ENCODE peak calls at places on chromosomes 2 and 18, in ten cellular contexts. One of them, this sample, is unnamed.

GRCh38 chr2:168315331-168316072 is 68.1 kb upstream of the STK39 start:
- DNase-seq in GM12865: no peak
- DNase-seq in pancreas: no peak
- DNase-seq in aorta: no peak
- DNase-seq in WTC11: no peak
- DNase-seq in hepatic stellate cell: no peak
- DNase-seq in AG09319: no peak
- DNase-seq in hypothalamus: no peak
- DNase-seq in cardiac muscle cell: no peak
- DNase-seq in hepatocyte: no peak
- DNase-seq in this sample: no peak

GRCh38 chr2:240965905-240966456 is 32.4 kb upstream of the SNED1 start:
- DNase-seq in aorta: no peak
- DNase-seq in AG09319: no peak
- DNase-seq in hepatocyte: no peak
- DNase-seq in hypothalamus: no peak
- DNase-seq in WTC11: no peak
- DNase-seq in hepatic stellate cell: no peak
- DNase-seq in pancreas: no peak
- DNase-seq in GM12865: no peak
- DNase-seq in cardiac muscle cell: no peak
- DNase-seq in this sample: no peak

GRCh38 chr2:13676269-13676668 is 956.2 kb upstream of the LRATD1 start:
- DNase-seq in AG09319: no peak
- DNase-seq in WTC11: no peak
- DNase-seq in GM12865: peak
- DNase-seq in hepatic stellate cell: no peak
- DNase-seq in hypothalamus: no peak
- DNase-seq in cardiac muscle cell: no peak
- DNase-seq in aorta: no peak
- DNase-seq in pancreas: no peak
- DNase-seq in hepatocyte: no peak
- DNase-seq in this sample: no peak

GRCh38 chr2:170509460-170510193 is 205.5 kb upstream of the SP5 start:
- DNase-seq in AG09319: no peak
- DNase-seq in cardiac muscle cell: no peak
- DNase-seq in hepatic stellate cell: no peak
- DNase-seq in GM12865: peak
- DNase-seq in aorta: no peak
- DNase-seq in hepatocyte: no peak
- DNase-seq in pancreas: no peak
- DNase-seq in WTC11: no peak
- DNase-seq in hypothalamus: no peak
- DNase-seq in this sample: no peak

GRCh38 chr2:7758065-7758759 is 841.0 kb downstream of the RNF144A start:
- DNase-seq in GM12865: peak
- DNase-seq in AG09319: peak
- DNase-seq in hypothalamus: no peak
- DNase-seq in WTC11: no peak
- DNase-seq in cardiac muscle cell: no peak
- DNase-seq in aorta: no peak
- DNase-seq in hepatocyte: no peak
- DNase-seq in pancreas: no peak
- DNase-seq in hepatic stellate cell: no peak
- DNase-seq in this sample: no peak

GRCh38 chr2:78351208-78351607 is 674.3 kb upstream of the REG3G start:
- DNase-seq in hepatocyte: peak
- DNase-seq in WTC11: no peak
- DNase-seq in hypothalamus: no peak
- DNase-seq in pancreas: no peak
- DNase-seq in aorta: no peak
- DNase-seq in hepatic stellate cell: no peak
- DNase-seq in cardiac muscle cell: no peak
- DNase-seq in AG09319: no peak
- DNase-seq in GM12865: no peak
- DNase-seq in this sample: no peak

GRCh38 chr2:25989154-25989553 is 6.9 kb upstream of the KIF3C start:
- DNase-seq in cardiac muscle cell: no peak
- DNase-seq in aorta: peak
- DNase-seq in GM12865: no peak
- DNase-seq in AG09319: no peak
- DNase-seq in WTC11: no peak
- DNase-seq in hepatic stellate cell: no peak
- DNase-seq in hepatocyte: no peak
- DNase-seq in hypothalamus: no peak
- DNase-seq in pancreas: no peak
- DNase-seq in this sample: no peak

GRCh38 chr18:67243799-67244587 is 272.5 kb downstream of the DSEL start:
- DNase-seq in hepatocyte: no peak
- DNase-seq in aorta: no peak
- DNase-seq in AG09319: no peak
- DNase-seq in cardiac muscle cell: peak
- DNase-seq in hepatic stellate cell: no peak
- DNase-seq in pancreas: no peak
- DNase-seq in hypothalamus: no peak
- DNase-seq in GM12865: no peak
- DNase-seq in WTC11: no peak
- DNase-seq in this sample: no peak

GRCh38 chr18:55510809-55511208 is 77.2 kb downstream of the TCF4 start:
- DNase-seq in hepatic stellate cell: no peak
- DNase-seq in hepatocyte: no peak
- DNase-seq in cardiac muscle cell: peak
- DNase-seq in GM12865: no peak
- DNase-seq in WTC11: no peak
- DNase-seq in AG09319: no peak
- DNase-seq in pancreas: no peak
- DNase-seq in aorta: no peak
- DNase-seq in hypothalamus: no peak
- DNase-seq in this sample: no peak

GRCh38 chr2:220147186-220147585 is 519.8 kb downstream of the SLC4A3 start:
- DNase-seq in hypothalamus: no peak
- DNase-seq in AG09319: no peak
- DNase-seq in hepatic stellate cell: no peak
- DNase-seq in aorta: no peak
- DNase-seq in pancreas: no peak
- DNase-seq in cardiac muscle cell: no peak
- DNase-seq in GM12865: no peak
- DNase-seq in WTC11: no peak
- DNase-seq in hepatocyte: no peak
- DNase-seq in this sample: no peak

GRCh38 chr2:46127176-46127575 is 170.0 kb upstream of the EPAS1 start:
- DNase-seq in hepatic stellate cell: no peak
- DNase-seq in hepatocyte: no peak
- DNase-seq in GM12865: no peak
- DNase-seq in cardiac muscle cell: no peak
- DNase-seq in hypothalamus: no peak
- DNase-seq in aorta: no peak
- DNase-seq in pancreas: no peak
- DNase-seq in AG09319: no peak
- DNase-seq in WTC11: no peak
- DNase-seq in this sample: no peak

GRCh38 chr2:205903549-205904129 is 182.3 kb downstream of the INO80D start:
- DNase-seq in AG09319: no peak
- DNase-seq in cardiac muscle cell: peak
- DNase-seq in pancreas: peak
- DNase-seq in hypothalamus: no peak
- DNase-seq in hepatocyte: peak
- DNase-seq in hepatic stellate cell: no peak
- DNase-seq in aorta: no peak
- DNase-seq in GM12865: peak
- DNase-seq in WTC11: peak
- DNase-seq in this sample: peak

GRCh38 chr2:228048838-228049490 is 132.5 kb downstream of the SPHKAP start:
- DNase-seq in hepatic stellate cell: peak
- DNase-seq in WTC11: peak
- DNase-seq in cardiac muscle cell: peak
- DNase-seq in AG09319: peak
- DNase-seq in aorta: no peak
- DNase-seq in hepatocyte: peak
- DNase-seq in pancreas: peak
- DNase-seq in hypothalamus: no peak
- DNase-seq in GM12865: peak
- DNase-seq in this sample: no peak

GRCh38 chr2:234615643-234616356 is 118.9 kb upstream of the ARL4C start:
- DNase-seq in cardiac muscle cell: no peak
- DNase-seq in AG09319: no peak
- DNase-seq in hypothalamus: no peak
- DNase-seq in aorta: no peak
- DNase-seq in hepatic stellate cell: no peak
- DNase-seq in GM12865: no peak
- DNase-seq in hepatocyte: no peak
- DNase-seq in pancreas: no peak
- DNase-seq in WTC11: no peak
- DNase-seq in this sample: no peak

GRCh38 chr2:144659731-144660275 is 139.9 kb upstream of the ZEB2 start:
- DNase-seq in cardiac muscle cell: peak
- DNase-seq in hepatic stellate cell: no peak
- DNase-seq in WTC11: no peak
- DNase-seq in pancreas: no peak
- DNase-seq in AG09319: peak
- DNase-seq in aorta: no peak
- DNase-seq in hepatocyte: no peak
- DNase-seq in GM12865: no peak
- DNase-seq in hypothalamus: no peak
- DNase-seq in this sample: no peak

GRCh38 chr2:200765995-200766660 is 45.6 kb upstream of the BZW1 start:
- DNase-seq in cardiac muscle cell: no peak
- DNase-seq in hepatic stellate cell: no peak
- DNase-seq in WTC11: no peak
- DNase-seq in GM12865: no peak
- DNase-seq in hepatocyte: no peak
- DNase-seq in hypothalamus: no peak
- DNase-seq in aorta: no peak
- DNase-seq in pancreas: no peak
- DNase-seq in AG09319: no peak
- DNase-seq in this sample: no peak

GRCh38 chr2:237075749-237076599 is 9.7 kb upstream of the COPS8 start:
- DNase-seq in cardiac muscle cell: no peak
- DNase-seq in GM12865: no peak
- DNase-seq in AG09319: no peak
- DNase-seq in pancreas: no peak
- DNase-seq in hepatic stellate cell: no peak
- DNase-seq in WTC11: no peak
- DNase-seq in hypothalamus: no peak
- DNase-seq in hepatocyte: peak
- DNase-seq in aorta: no peak
- DNase-seq in this sample: no peak

GRCh38 chr2:158142568-158143332 is 41.1 kb downstream of the UPP2 start:
- DNase-seq in aorta: no peak
- DNase-seq in hepatocyte: no peak
- DNase-seq in AG09319: no peak
- DNase-seq in pancreas: no peak
- DNase-seq in cardiac muscle cell: peak
- DNase-seq in GM12865: peak
- DNase-seq in hepatic stellate cell: no peak
- DNase-seq in hypothalamus: no peak
- DNase-seq in WTC11: no peak
- DNase-seq in this sample: no peak

GRCh38 chr2:182954789-182955188 is 83.5 kb downstream of the NCKAP1 start:
- DNase-seq in WTC11: no peak
- DNase-seq in hepatocyte: no peak
- DNase-seq in pancreas: no peak
- DNase-seq in cardiac muscle cell: no peak
- DNase-seq in hypothalamus: no peak
- DNase-seq in aorta: no peak
- DNase-seq in hepatic stellate cell: no peak
- DNase-seq in AG09319: no peak
- DNase-seq in GM12865: no peak
- DNase-seq in this sample: no peak

GRCh38 chr2:28855193-28855592 is 14.9 kb downstream of the TRMT61B start:
- DNase-seq in GM12865: no peak
- DNase-seq in cardiac muscle cell: no peak
- DNase-seq in hypothalamus: no peak
- DNase-seq in hepatocyte: no peak
- DNase-seq in AG09319: no peak
- DNase-seq in WTC11: no peak
- DNase-seq in pancreas: no peak
- DNase-seq in hepatic stellate cell: peak
- DNase-seq in aorta: no peak
- DNase-seq in this sample: no peak

This sample was measured in GM10248.